ENCODE peak calls at places on chromosomes 11 and 22, in five cellular contexts. One of them, this sample, is unnamed.

GRCh38 chr11:116053538-116053919 is 549.3 kb upstream of the CADM1 start:
- DNase-seq in GM23338: peak
- DNase-seq in HCT116: no peak
- DNase-seq in HT-29: no peak
- DNase-seq in NCI-H460: no peak
- DNase-seq in this sample: no peak

GRCh38 chr11:69986421-69987229 is 91.5 kb upstream of the ANO1 start:
- DNase-seq in HT-29: no peak
- DNase-seq in GM23338: peak
- DNase-seq in NCI-H460: no peak
- DNase-seq in HCT116: no peak
- DNase-seq in this sample: no peak

GRCh38 chr11:126646701-126647209 is 291.3 kb downstream of the ST3GAL4 start:
- DNase-seq in HCT116: no peak
- DNase-seq in HT-29: no peak
- DNase-seq in NCI-H460: no peak
- DNase-seq in GM23338: no peak
- DNase-seq in this sample: no peak

GRCh38 chr22:37275622-37276021 is 6.7 kb upstream of the CYTH4 start:
- DNase-seq in NCI-H460: no peak
- DNase-seq in HT-29: no peak
- DNase-seq in HCT116: no peak
- DNase-seq in GM23338: no peak
- DNase-seq in this sample: no peak

GRCh38 chr22:31400023-31400397 is 606 bp downstream of the DRG1 start:
- DNase-seq in HT-29: peak
- DNase-seq in HCT116: no peak
- DNase-seq in GM23338: peak
- DNase-seq in NCI-H460: no peak
- DNase-seq in this sample: no peak

GRCh38 chr11:10379022-10379421 is 74.1 kb downstream of the ADM start:
- DNase-seq in HCT116: no peak
- DNase-seq in GM23338: peak
- DNase-seq in NCI-H460: no peak
- DNase-seq in HT-29: peak
- DNase-seq in this sample: no peak

GRCh38 chr11:122439911-122440782 is 215.4 kb upstream of the UBASH3B start:
- DNase-seq in HCT116: no peak
- DNase-seq in NCI-H460: no peak
- DNase-seq in GM23338: peak
- DNase-seq in HT-29: no peak
- DNase-seq in this sample: no peak

GRCh38 chr11:127080735-127081134 is 80.2 kb upstream of the KIRREL3 start:
- DNase-seq in HT-29: no peak
- DNase-seq in HCT116: no peak
- DNase-seq in GM23338: no peak
- DNase-seq in NCI-H460: no peak
- DNase-seq in this sample: no peak

GRCh38 chr11:7688238-7688826 is 15.0 kb upstream of the CYB5R2 start:
- DNase-seq in NCI-H460: no peak
- DNase-seq in HT-29: no peak
- DNase-seq in GM23338: peak
- DNase-seq in HCT116: peak
- DNase-seq in this sample: no peak

GRCh38 chr11:6606471-6607189 is 3.1 kb downstream of the ILK start:
- DNase-seq in GM23338: peak
- DNase-seq in NCI-H460: peak
- DNase-seq in HCT116: peak
- DNase-seq in HT-29: peak
- DNase-seq in this sample: peak

This sample was measured in cardiac septum.